ENCODE peak calls at places on chromosomes 5 and 9, in five cellular contexts. R, W, T, G and F are unnamed samples.

GRCh38 chr9:96553070-96553469 is 66.6 kb downstream of the CDC14B start:
- DNase-seq in R (no peak), W (no peak), T (no peak), G (no peak), F (no peak)

GRCh38 chr5:83530186-83530585 is 58.6 kb downstream of the VCAN start:
- DNase-seq in R (no peak), W (no peak), T (no peak), G (no peak), F (no peak)

GRCh38 chr9:74951725-74952151 is 974 bp downstream of the C9orf40 start:
- DNase-seq in R (no peak), W (peak; percentile 37), T (peak; percentile 59), G (peak; percentile 52), F (peak; percentile 53)

GRCh38 chr9:4042966-4043365 is 256.9 kb downstream of the GLIS3 start:
- DNase-seq in R (no peak), W (no peak), T (no peak), G (no peak), F (no peak)

GRCh38 chr9:117772960-117773359 is 68.8 kb downstream of the TLR4 start:
- DNase-seq in R (no peak), W (no peak), T (no peak), G (peak; percentile 11), F (no peak)

GRCh38 chr5:71705416-71705815 is 13.7 kb upstream of the CARTPT start:
- DNase-seq in R (no peak), W (no peak), T (no peak), G (no peak), F (no peak)

GRCh38 chr5:78747703-78748359 is 99.3 kb upstream of the LHFPL2 start:
- DNase-seq in R (no peak), W (no peak), T (peak; percentile 32), G (no peak), F (no peak)

GRCh38 chr9:26656003-26656940 is 236.3 kb downstream of the CAAP1 start:
- DNase-seq in R (peak; percentile 10), W (peak; percentile 30), T (peak; percentile 78), G (peak; percentile 10), F (no peak)

GRCh38 chr5:5126444-5126843 is 13.7 kb upstream of the ADAMTS16 start:
- DNase-seq in R (no peak), W (no peak), T (no peak), G (no peak), F (no peak)

GRCh38 chr5:55983986-55984385 is 10.8 kb downstream of the IL6ST start:
- DNase-seq in R (no peak), W (no peak), T (no peak), G (no peak), F (no peak)

GRCh38 chr5:55986931-55987330 is 7.8 kb downstream of the IL6ST start:
- DNase-seq in R (no peak), W (no peak), T (no peak), G (no peak), F (no peak)

GRCh38 chr5:55985181-55985580 is 9.6 kb downstream of the IL6ST start:
- DNase-seq in R (no peak), W (no peak), T (no peak), G (no peak), F (no peak)

DNA sequence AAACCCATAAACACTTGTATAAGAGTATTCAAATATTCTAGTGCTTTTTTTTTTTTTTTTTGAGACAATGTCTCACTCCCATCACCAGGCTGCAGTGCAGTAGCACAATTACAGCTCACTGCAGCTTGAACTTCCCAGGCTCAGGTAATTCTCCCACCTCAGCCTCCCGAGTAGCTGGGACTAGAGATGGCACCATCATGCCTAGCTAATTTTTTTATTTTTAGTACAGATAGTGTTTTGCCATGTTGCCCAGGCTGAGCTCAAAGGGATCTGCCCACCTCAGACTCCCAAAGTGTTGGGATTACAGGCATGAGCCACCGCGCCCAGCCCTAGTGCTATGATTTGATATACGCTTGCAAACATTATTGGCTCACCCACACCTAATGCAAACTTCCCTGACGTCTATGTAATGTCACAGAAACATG is 11.8 kb downstream of the IL6ST start:
- DNase-seq in R (no peak), W (no peak), T (peak; percentile 16), G (no peak), F (peak; percentile 36)
- TF ChIP-seq CTCF in R (no peak), W (peak; percentile 19), T (peak; percentile 30), G (no peak), F (no peak)

DNA sequence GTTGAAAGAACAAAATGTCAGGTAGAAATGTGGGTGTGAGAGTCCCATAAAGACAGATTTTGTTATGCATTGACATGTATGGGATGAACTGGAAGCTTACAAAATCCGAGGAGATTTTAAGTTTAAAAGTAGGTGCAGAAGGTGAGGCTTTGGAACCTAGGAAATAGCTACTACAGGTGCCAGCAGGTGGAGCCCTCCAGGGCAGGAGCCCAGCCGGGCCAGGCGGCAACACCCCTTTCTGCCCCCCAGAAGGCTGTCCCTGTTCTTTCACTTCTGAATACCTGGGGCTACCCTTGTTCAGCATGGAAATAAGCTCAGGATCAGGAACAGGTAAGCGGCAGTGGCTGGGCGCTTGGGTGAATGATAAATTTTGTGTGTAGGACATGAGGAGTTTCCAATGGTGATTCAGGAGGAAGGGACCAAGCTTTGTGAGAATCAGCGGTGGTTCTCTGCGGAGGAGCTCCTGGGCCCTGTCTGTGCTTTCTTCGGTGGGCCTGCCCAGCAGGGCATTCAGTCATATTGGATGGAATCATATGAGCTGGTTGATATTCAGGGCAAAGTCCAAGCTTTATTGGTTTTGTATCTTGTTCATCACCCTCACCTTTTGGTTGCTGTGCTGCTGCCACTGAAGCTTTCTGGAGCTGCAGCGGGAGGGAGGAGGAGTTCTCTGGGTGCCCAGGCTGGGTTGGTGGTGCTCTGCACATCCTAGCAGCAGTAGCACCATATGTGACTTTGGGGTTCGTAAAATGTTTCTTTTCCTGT is 12.3 kb downstream of the PCBD2 start:
- DNase-seq in R (no peak), W (no peak), T (peak; percentile 70), G (no peak), F (no peak)
- TF ChIP-seq CTCF in R (peak; percentile 61), W (peak; percentile 47), T (peak; percentile 67), G (no peak), F (no peak)

GRCh38 chr5:177171961-177172360 is 38.4 kb downstream of the NSD1 start:
- DNase-seq in R (no peak), W (no peak), T (no peak), G (no peak), F (no peak)

GRCh38 chr5:177163500-177163899 is 29.9 kb downstream of the NSD1 start:
- DNase-seq in R (no peak), W (no peak), T (no peak), G (no peak), F (no peak)

GRCh38 chr5:177169271-177169670 is 35.7 kb downstream of the NSD1 start:
- DNase-seq in R (no peak), W (no peak), T (no peak), G (no peak), F (no peak)
- TF ChIP-seq CTCF in R (no peak), W (no peak), T (no peak), G (no peak), F (no peak)

GRCh38 chr9:131407717-131408195 is 13.9 kb downstream of the PRRC2B start:
- DNase-seq in R (no peak), W (no peak), T (peak; percentile 82), G (peak; percentile 63), F (no peak)
- TF ChIP-seq CTCF in R (peak; percentile 28), W (no peak), T (peak; percentile 53), G (peak; percentile 35), F (peak; percentile 29)

GRCh38 chr5:173886157-173886556 is 2.0 kb upstream of the CPEB4 start:
- DNase-seq in R (no peak), W (no peak), T (no peak), G (no peak), F (no peak)
- TF ChIP-seq CTCF in R (peak; percentile 30), W (no peak), T (no peak), G (no peak), F (no peak)

GRCh38 chr9:20408513-20408912 is 213.8 kb downstream of the MLLT3 start:
- DNase-seq in R (no peak), W (no peak), T (peak; percentile 50), G (no peak), F (no peak)

GRCh38 chr9:20406344-20406743 is 216.0 kb downstream of the MLLT3 start:
- DNase-seq in R (no peak), W (no peak), T (no peak), G (no peak), F (no peak)

GRCh38 chr9:20405086-20405485 is 217.2 kb downstream of the MLLT3 start:
- DNase-seq in R (no peak), W (no peak), T (no peak), G (no peak), F (no peak)

GRCh38 chr9:20409321-20410092 is 212.8 kb downstream of the MLLT3 start:
- DNase-seq in R (no peak), W (no peak), T (no peak), G (no peak), F (no peak)

GRCh38 chr9:20407013-20407412 is 215.3 kb downstream of the MLLT3 start:
- DNase-seq in R (no peak), W (no peak), T (no peak), G (no peak), F (no peak)
- TF ChIP-seq CTCF in R (no peak), W (no peak), T (peak; percentile 42), G (no peak), F (no peak)

GRCh38 chr5:124728331-124729307 is 17.8 kb downstream of the ZNF608 start:
- DNase-seq in R (no peak), W (no peak), T (no peak), G (no peak), F (no peak)

GRCh38 chr5:124726631-124727362 is 19.6 kb downstream of the ZNF608 start:
- DNase-seq in R (no peak), W (no peak), T (no peak), G (no peak), F (no peak)

GRCh38 chr5:124725622-124726258 is 20.7 kb downstream of the ZNF608 start:
- DNase-seq in R (no peak), W (no peak), T (no peak), G (no peak), F (no peak)

GRCh38 chr5:124724357-124725039 is 21.9 kb downstream of the ZNF608 start:
- DNase-seq in R (no peak), W (peak; percentile 36), T (no peak), G (no peak), F (no peak)

DNA sequence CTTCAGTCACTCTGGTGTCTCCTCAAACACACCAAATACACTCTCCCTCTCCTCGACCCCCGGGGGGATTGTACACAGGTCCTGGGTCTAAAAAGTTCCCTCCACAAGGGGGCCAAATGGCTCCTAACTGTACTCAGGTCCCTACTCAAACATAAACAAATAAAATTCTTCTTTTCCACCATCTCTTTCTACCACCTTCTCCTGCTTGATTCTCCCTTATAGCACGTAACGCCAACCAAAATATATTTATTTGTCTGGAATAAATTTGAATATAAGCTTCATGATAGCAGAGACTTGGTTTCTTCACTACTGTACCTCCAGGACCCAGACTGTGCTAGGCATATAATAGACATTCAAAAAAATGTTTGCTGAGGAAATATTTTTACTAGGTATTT is 21.4 kb downstream of the ZNF608 start:
- DNase-seq in R (no peak), W (peak; percentile 39), T (peak; percentile 56), G (no peak), F (no peak)
- TF ChIP-seq CTCF in R (peak; percentile 52), W (peak; percentile 42), T (peak; percentile 54), G (no peak), F (no peak)